ENCODE peak calls at places on chromosomes 12 and 14, in five cellular contexts. T is tibial nerve; L is GM23248; A is CD8-positive, alpha-beta T cell; Z is heart left ventricle. R is an unnamed sample.

GRCh38 chr14:64732536-64733120 is 28.4 kb downstream of the PLEKHG3 start:
- DNase-seq in T (no peak), L (no peak), A (no peak), Z (peak), R (no peak)

GRCh38 chr12:16473610-16474326 is 126.3 kb downstream of the MGST1 start:
- DNase-seq in T (no peak), L (peak), A (no peak), Z (no peak), R (no peak)

GRCh38 chr12:131766382-131767107 is 55.7 kb downstream of the SFSWAP start:
- DNase-seq in T (no peak), L (peak), A (no peak), Z (no peak), R (no peak)

GRCh38 chr12:56258068-56258819 is at the start of gene ANKRD52:
- DNase-seq in T (peak), L (peak), A (peak), Z (peak), R (peak)

GRCh38 chr14:91708795-91709194 is 23.1 kb downstream of the CATSPERB start:
- DNase-seq in T (no peak), L (no peak), A (no peak), Z (no peak), R (no peak)

GRCh38 chr14:104267895-104268294 is 129.5 kb downstream of the KIF26A start:
- DNase-seq in T (no peak), L (peak), A (no peak), Z (peak), R (no peak)

GRCh38 chr14:101001311-101002069 is 98.0 kb upstream of the RTL1 start:
- DNase-seq in T (no peak), L (peak), A (no peak), Z (no peak), R (no peak)

GRCh38 chr14:105467942-105468471 is 6.6 kb upstream of the CRIP2 start:
- DNase-seq in T (no peak), L (no peak), A (no peak), Z (peak), R (no peak)

GRCh38 chr14:52342849-52343606 is 28.9 kb downstream of the PTGER2 start:
- DNase-seq in T (no peak), L (peak), A (no peak), Z (no peak), R (no peak)

GRCh38 chr12:130422676-130423075 is 85.0 kb downstream of the PIWIL1 start:
- DNase-seq in T (no peak), L (no peak), A (no peak), Z (no peak), R (no peak)

GRCh38 chr12:66288121-66288520 is 14.2 kb upstream of the HELB start:
- DNase-seq in T (no peak), L (no peak), A (peak), Z (no peak), R (no peak)

GRCh38 chr12:33438890-33439586 is 581 bp downstream of the SYT10 start:
- DNase-seq in T (no peak), L (peak), A (no peak), Z (no peak), R (no peak)

GRCh38 chr12:115660211-115660805 is 617.2 kb downstream of the MED13L start:
- DNase-seq in T (no peak), L (peak), A (no peak), Z (peak), R (no peak)

GRCh38 chr12:68539615-68539952 is 71.1 kb upstream of the RAP1B start:
- DNase-seq in T (no peak), L (no peak), A (no peak), Z (no peak), R (no peak)

GRCh38 chr12:12166751-12167150 is 96.0 kb downstream of the BCL2L14 start:
- DNase-seq in T (no peak), L (no peak), A (no peak), Z (no peak), R (no peak)

GRCh38 chr12:54723653-54724256 is 75.6 kb upstream of the DCD start:
- DNase-seq in T (no peak), L (peak), A (no peak), Z (no peak), R (no peak)

GRCh38 chr14:57085801-57086200 is 182.9 kb downstream of the EXOC5 start:
- DNase-seq in T (no peak), L (no peak), A (no peak), Z (peak), R (no peak)

GRCh38 chr12:12716845-12717585 is at the start of gene CDKN1B:
- DNase-seq in T (peak), L (peak), A (peak), Z (peak), R (peak)

GRCh38 chr12:106883421-106883820 is 72.3 kb upstream of the TMEM263 start:
- DNase-seq in T (no peak), L (peak), A (no peak), Z (no peak), R (no peak)

GRCh38 chr14:74571901-74572828 is 39.9 kb downstream of the LTBP2 start:
- DNase-seq in T (no peak), L (peak), A (no peak), Z (peak), R (no peak)

GRCh38 chr14:84340938-84341337 is 1189.0 kb upstream of the FLRT2 start:
- DNase-seq in T (no peak), L (no peak), A (no peak), Z (no peak), R (no peak)

GRCh38 chr12:122886851-122887816 is 8.8 kb downstream of the VPS37B start:
- DNase-seq in T (no peak), L (peak), A (no peak), Z (no peak), R (no peak)

GRCh38 chr12:26126340-26127284 is 1.8 kb upstream of the BHLHE41 start:
- DNase-seq in T (peak), L (peak), A (no peak), Z (peak), R (peak)

GRCh38 chr14:76883437-76883836 is 57.2 kb downstream of the LRRC74A start:
- DNase-seq in T (no peak), L (no peak), A (no peak), Z (no peak), R (no peak)

DNA sequence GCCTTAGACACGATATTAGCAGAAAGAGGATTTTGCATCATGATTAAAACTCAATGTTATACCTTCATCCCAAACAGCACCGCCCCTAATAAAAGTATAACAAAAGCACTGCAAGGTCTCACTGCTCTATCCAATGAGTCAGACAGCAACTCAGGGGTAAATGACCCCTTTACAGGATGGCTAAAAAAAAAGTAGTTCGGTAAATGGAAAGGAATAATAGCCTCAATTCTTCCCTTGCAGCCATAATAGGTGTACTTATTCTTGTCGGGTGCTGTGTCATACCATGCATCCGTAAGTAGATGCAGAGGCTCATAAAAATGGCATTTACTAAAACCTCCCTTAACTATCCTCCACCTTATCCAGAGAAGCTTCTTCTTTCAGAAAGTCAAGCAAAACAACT is 53.9 kb upstream of the AP4S1 start:
- DNase-seq in T (no peak), L (no peak), A (no peak), Z (no peak), R (no peak)
- H3K27ac ChIP-seq in T (no peak), L (no peak), A (no peak), Z (no peak), R (no peak)

GRCh38 chr12:6370576-6370935 is 4.8 kb downstream of the SCNN1A start:
- DNase-seq in T (no peak), L (no peak), A (no peak), Z (peak), R (no peak)
- H3K27ac ChIP-seq in T (peak), L (no peak), A (no peak), Z (no peak), R (no peak)

DNA sequence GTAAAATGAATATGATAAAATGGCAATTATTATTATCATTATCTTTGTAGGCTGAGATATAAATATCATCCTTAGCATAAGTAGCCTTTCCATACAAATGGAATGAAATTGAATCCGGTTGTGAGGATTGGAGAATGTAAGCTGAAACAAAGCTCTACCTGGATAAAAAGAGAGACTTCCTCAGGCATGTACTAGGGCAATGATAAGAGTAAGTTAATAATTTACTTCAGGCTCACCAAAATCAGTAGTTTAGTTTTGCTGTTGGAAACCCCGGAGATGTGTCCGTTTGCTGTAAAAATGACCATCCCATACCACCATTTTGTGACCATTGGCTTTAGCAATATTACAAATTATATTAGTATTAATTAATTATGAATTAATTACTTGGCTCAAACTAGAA is 96.3 kb downstream of the C12orf75 start:
- DNase-seq in T (no peak), L (no peak), A (no peak), Z (no peak), R (no peak)
- H3K27ac ChIP-seq in T (no peak), L (no peak), A (no peak), Z (no peak), R (no peak)

GRCh38 chr12:52043386-52044212 is 7.6 kb upstream of the NR4A1 start:
- DNase-seq in T (no peak), L (peak), A (no peak), Z (peak), R (no peak)

GRCh38 chr12:52044284-52044983 is 6.8 kb upstream of the NR4A1 start:
- DNase-seq in T (peak), L (peak), A (no peak), Z (peak), R (peak)

GRCh38 chr12:52041695-52042123 is 9.5 kb upstream of the NR4A1 start:
- DNase-seq in T (no peak), L (peak), A (no peak), Z (peak), R (no peak)

GRCh38 chr12:52041032-52041431 is 10.2 kb upstream of the NR4A1 start:
- DNase-seq in T (no peak), L (no peak), A (no peak), Z (no peak), R (no peak)

GRCh38 chr12:52042706-52043385 is 8.4 kb upstream of the NR4A1 start:
- DNase-seq in T (no peak), L (no peak), A (no peak), Z (no peak), R (no peak)
- H3K27ac ChIP-seq in T (peak), L (peak), A (no peak), Z (peak), R (no peak)